ENCODE peak calls at places on chromosomes 7 and 10, in five cellular contexts. T is H1, D is IMR-90, V is ovary, M is stomach. B is an unnamed sample. For H3K4me1, the result is how much of the 10 kb centered on the place peaks cover.

GRCh38 chr10:35563266-35563891 is 41.8 kb upstream of the GJD4 start:
- DNase-seq in D (peak), V (no peak), T (peak), M (peak), B (peak)

GRCh38 chr10:108250954-108251620 is 1086.6 kb upstream of the SORCS1 start:
- DNase-seq in D (no peak), V (no peak), M (no peak), T (no peak), B (no peak)

GRCh38 chr10:126500866-126501265 is 112.6 kb upstream of the ADAM12 start:
- DNase-seq in V (no peak), T (no peak), M (no peak), D (peak), B (no peak)

GRCh38 chr7:149147730-149148653 is 739 bp downstream of the ZNF398 start:
- DNase-seq in V (peak), D (peak), M (peak), T (peak), B (no peak)

GRCh38 chr10:27513451-27514191 is 9.5 kb downstream of the RAB18 start:
- DNase-seq in M (no peak), V (no peak), T (no peak), D (peak), B (no peak)

GRCh38 chr7:47940482-47941001 is 7.7 kb downstream of the PKD1L1 start:
- DNase-seq in M (no peak), V (no peak), T (no peak), D (peak), B (no peak)

GRCh38 chr10:35056686-35057085 is 33.5 kb downstream of the CUL2 start:
- DNase-seq in V (no peak), D (no peak), M (no peak), T (no peak), B (no peak)

GRCh38 chr10:123945506-123945905 is 53.9 kb upstream of the CPXM2 start:
- DNase-seq in V (no peak), D (peak), M (no peak), T (no peak), B (no peak)

GRCh38 chr10:120473593-120473992 is 16.6 kb downstream of the PLPP4 start:
- DNase-seq in M (no peak), T (no peak), D (no peak), V (no peak), B (no peak)

GRCh38 chr7:27159278-27160146 is 3.0 kb upstream of the HOXA7 start:
- DNase-seq in V (no peak), T (peak), D (no peak), M (no peak), B (no peak)

GRCh38 chr7:75820688-75821087 is 7.1 kb upstream of the CCL24 start:
- DNase-seq in V (no peak), T (no peak), M (no peak), D (no peak), B (no peak)

GRCh38 chr7:124799448-124799847 is 33.9 kb upstream of the GPR37 start:
- DNase-seq in D (no peak), M (no peak), T (no peak), V (no peak), B (no peak)

GRCh38 chr7:7562736-7563135 is 3.9 kb upstream of the MIOS start:
- DNase-seq in T (no peak), D (no peak), V (no peak), M (no peak), B (no peak)

GRCh38 chr10:3036155-3036554 is 31.2 kb upstream of the PFKP start:
- DNase-seq in D (no peak), T (no peak), M (no peak), V (no peak), B (no peak)

GRCh38 chr10:12909182-12909835 is 92.2 kb downstream of the CCDC3 start:
- DNase-seq in M (no peak), V (no peak), T (peak), D (no peak), B (no peak)

GRCh38 chr7:48031111-48031510 is 2.2 kb upstream of the SUN3 start:
- DNase-seq in T (no peak), D (no peak), V (no peak), M (no peak), B (no peak)

GRCh38 chr7:48106906-48107659 is 18.0 kb downstream of the UPP1 start:
- DNase-seq in T (no peak), M (no peak), V (no peak), D (no peak), B (no peak)

GRCh38 chr10:132814469-132814856 is 28.5 kb upstream of the NKX6-2 start:
- DNase-seq in V (no peak), M (no peak), D (no peak), T (no peak), B (no peak)

GRCh38 chr7:21543528-21544302 is 876 bp downstream of the DNAH11 start:
- DNase-seq in V (no peak), T (no peak), D (no peak), M (no peak), B (no peak)

GRCh38 chr10:108904163-108904878 is 1019.0 kb downstream of the XPNPEP1 start:
- DNase-seq in M (no peak), T (no peak), D (no peak), V (no peak), B (no peak)

GRCh38 chr10:22479419-22479818 is 134.1 kb downstream of the SPAG6 start:
- DNase-seq in V (no peak), D (no peak), M (no peak), T (no peak), B (no peak)

GRCh38 chr10:77939561-77940001 is 13.0 kb upstream of the DLG5 start:
- DNase-seq in T (no peak), V (peak), M (peak), D (peak), B (peak)

GRCh38 chr7:4066626-4067475 is 615.2 kb upstream of the FOXK1 start:
- DNase-seq in V (no peak), D (no peak), T (peak), M (peak), B (no peak)

GRCh38 chr10:124366825-124367224 is 51.9 kb downstream of the OAT start:
- DNase-seq in D (no peak), V (no peak), T (no peak), M (no peak), B (no peak)

GRCh38 chr10:60521974-60522405 is 132.3 kb upstream of the ANK3 start:
- DNase-seq in M (no peak), D (peak), V (no peak), T (no peak), B (no peak)

GRCh38 chr7:39691821-39692220 is 68.4 kb downstream of the RALA start:
- DNase-seq in D (peak), T (no peak), M (no peak), V (no peak), B (no peak)

GRCh38 chr7:100840470-100841100 is 11.9 kb upstream of the SLC12A9 start:
- DNase-seq in V (no peak), D (no peak), T (no peak), M (no peak), B (no peak)

GRCh38 chr10:69265521-69265920 is 12.8 kb upstream of the HK1 start:
- DNase-seq in D (no peak), M (no peak), T (no peak), V (no peak), B (no peak)

GRCh38 chr7:46772740-46773139 is 809.2 kb downstream of the TNS3 start:
- DNase-seq in T (no peak), V (no peak), D (no peak), M (no peak), B (no peak)

GRCh38 chr7:73834626-73835191 is 3.9 kb downstream of the CLDN4 start:
- DNase-seq in V (no peak), D (no peak), M (no peak), T (no peak), B (no peak)

GRCh38 chr10:31939797-31940708 is 11.4 kb upstream of the ARHGAP12 start:
- DNase-seq in M (no peak), V (no peak), D (no peak), T (no peak), B (no peak)

GRCh38 chr7:149562602-149563001 is 65.0 kb upstream of the ZNF746 start:
- DNase-seq in T (no peak), V (no peak), D (peak), M (no peak), B (no peak)

GRCh38 chr7:137084607-137085380 is 216.3 kb downstream of the CHRM2 start:
- DNase-seq in V (no peak), D (peak), T (no peak), M (no peak), B (no peak)

GRCh38 chr7:50632561-50633413 is 67.6 kb upstream of the DDC start:
- DNase-seq in V (no peak), M (peak), D (peak), T (peak), B (peak)

GRCh38 chr10:25530306-25530705 is 355.5 kb downstream of the GPR158 start:
- DNase-seq in T (no peak), D (no peak), V (no peak), M (no peak), B (no peak)

GRCh38 chr7:141220263-141220662 is 146.4 kb downstream of the TMEM178B start:
- DNase-seq in M (no peak), V (no peak), T (no peak), D (no peak), B (no peak)

GRCh38 chr10:131187886-131188285 is 123.6 kb downstream of the TCERG1L start:
- DNase-seq in V (no peak), M (no peak), T (no peak), D (no peak), B (no peak)

GRCh38 chr10:6168059-6168458 is 34.7 kb upstream of the PFKFB3 start:
- DNase-seq in D (no peak), T (no peak), V (no peak), M (no peak), B (no peak)

GRCh38 chr10:6163364-6164270 is 39.1 kb upstream of the PFKFB3 start:
- DNase-seq in D (peak), T (peak), V (peak), M (peak), B (peak)

GRCh38 chr10:6164271-6165095 is 38.2 kb upstream of the PFKFB3 start:
- DNase-seq in V (no peak), T (no peak), M (no peak), D (no peak), B (no peak)

GRCh38 chr10:6162589-6163356 is 40.0 kb upstream of the PFKFB3 start:
- DNase-seq in V (peak), T (no peak), D (no peak), M (no peak), B (no peak)

GRCh38 chr10:6165221-6165725 is 37.5 kb upstream of the PFKFB3 start:
- DNase-seq in D (no peak), V (no peak), M (no peak), T (no peak), B (no peak)
- TF ChIP-seq POLR2A in D (no peak), V (no peak), M (no peak), T (no peak), B (no peak)

GRCh38 chr7:43569424-43569823 is 13.5 kb upstream of the STK17A start:
- DNase-seq in T (no peak), D (peak), V (no peak), M (no peak), B (no peak)

GRCh38 chr7:43565786-43566185 is 17.1 kb upstream of the STK17A start:
- DNase-seq in M (no peak), T (no peak), D (peak), V (no peak), B (no peak)

GRCh38 chr7:43572516-43573049 is 10.3 kb upstream of the STK17A start:
- DNase-seq in D (peak), M (no peak), V (no peak), T (no peak), B (no peak)

GRCh38 chr7:43570688-43571365 is 12.1 kb upstream of the STK17A start:
- DNase-seq in T (no peak), D (no peak), V (no peak), M (no peak), B (no peak)

GRCh38 chr7:43568529-43568928 is 14.4 kb upstream of the STK17A start:
- DNase-seq in D (no peak), V (no peak), M (no peak), T (no peak), B (no peak)
- H3K4me3 ChIP-seq in D (no peak), V (no peak), M (no peak), T (no peak), B (no peak)

DNA sequence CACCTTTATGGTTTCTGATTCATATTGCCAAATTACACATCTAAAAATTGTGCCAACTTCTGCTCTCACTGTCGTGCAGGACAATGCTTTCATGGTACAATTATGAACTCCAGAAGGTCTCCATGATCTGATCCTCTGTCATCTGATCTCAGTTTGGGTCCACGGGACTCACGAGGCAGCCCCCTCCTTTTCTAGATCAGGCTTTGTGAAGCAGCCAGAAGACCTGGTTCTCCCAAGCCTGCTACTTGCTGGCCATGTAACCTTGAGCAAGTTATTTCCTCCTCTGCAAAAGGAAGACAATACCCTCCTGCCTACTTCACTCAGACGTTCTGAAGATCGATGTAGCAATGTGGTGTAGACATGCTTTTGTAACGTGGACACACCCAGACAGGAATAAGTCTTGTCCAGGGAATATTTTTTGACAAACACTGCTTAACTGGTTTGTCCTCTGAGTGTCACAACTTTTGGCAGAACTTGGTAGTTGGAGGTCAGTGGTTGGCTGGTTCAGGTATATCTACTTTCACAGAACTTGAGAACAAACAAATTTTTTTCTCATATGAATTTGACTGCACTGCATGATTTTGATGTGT is 19.6 kb downstream of the CALML3 start:
- DNase-seq in T (no peak), V (no peak), M (peak), D (no peak), B (no peak)
- H3K4me1 ChIP-seq in T (under half), V (under half), M (half or more), D (under half), B (under half)

GRCh38 chr10:102841827-102842345 is 4.7 kb upstream of the CYP17A1 start:
- DNase-seq in M (no peak), D (no peak), V (no peak), T (no peak), B (no peak)

GRCh38 chr10:102850025-102850518 is 4.0 kb upstream of the BORCS7 start:
- DNase-seq in M (no peak), D (no peak), V (no peak), T (no peak), B (no peak)

DNA sequence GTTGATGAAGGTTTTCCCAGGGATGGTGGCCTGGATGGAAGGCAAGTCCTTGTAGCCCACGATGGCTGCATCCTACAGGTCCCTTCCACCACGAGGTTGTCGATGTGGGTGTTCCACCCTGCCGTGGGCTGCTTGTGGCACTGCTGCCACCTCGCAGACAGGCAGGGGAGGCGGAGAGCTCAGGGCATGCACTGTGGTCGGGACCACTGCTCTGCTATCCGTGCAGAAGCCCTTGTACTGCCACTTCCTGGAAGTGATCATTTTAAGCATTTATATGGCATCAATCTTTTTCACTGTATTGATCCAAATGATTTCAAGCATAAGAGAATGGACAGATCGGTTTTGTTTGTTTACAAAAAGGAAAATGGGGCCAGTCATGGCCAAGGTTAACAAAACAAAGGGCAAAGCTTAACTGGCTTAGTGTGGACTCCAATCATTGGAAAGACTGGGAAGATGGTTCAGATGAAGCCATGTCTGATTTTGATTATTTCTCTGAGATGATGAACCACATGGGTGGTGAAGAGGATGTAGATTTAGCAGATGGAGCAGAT is 8.2 kb upstream of the CYP17A1 start:
- DNase-seq in D (no peak), M (no peak), T (no peak), V (no peak), B (no peak)
- TF ChIP-seq POLR2A in D (no peak), M (no peak), T (no peak), V (no peak), B (no peak)

GRCh38 chr10:33336606-33337334 is 2.3 kb upstream of the NRP1 start:
- DNase-seq in D (no peak), M (no peak), T (peak), V (peak), B (no peak)
- H3K4me3 ChIP-seq in D (peak), M (peak), T (peak), V (peak), B (peak)

GRCh38 chr10:79145174-79145483 is 76.4 kb downstream of the ZMIZ1 start:
- DNase-seq in T (no peak), D (no peak), V (no peak), M (no peak), B (no peak)
- H3K4me1 ChIP-seq in T (under half), D (half or more), V (under half), M (half or more), B (half or more)

B was measured in tibial nerve.